ENCODE peak calls at places on chromosomes 16 and 17, in nine cellular contexts. E is lung microvascular endothelial cell; K is mammary epithelial cell; T is NCI-H2081; C is AG08395; J is heart right ventricle; X is stimulated activated CD4-positive, alpha-beta T cell treated with anti-CD3 and anti-CD28 coated beads, Interleukin-1b, Interleukin-23, amount 100 ng/mL, for 48 hours; S is EL; Q is mesenteric fat pad. G is an unnamed sample.

GRCh38 chr16:57422026-57422944 is 17.7 kb downstream of the CCL17 start:
- DNase-seq in E (peak), K (peak), T (no peak), C (peak), J (no peak), X (no peak), S (peak), Q (no peak), G (peak)

GRCh38 chr17:21166599-21167265 is 40.0 kb downstream of the DHRS7B start:
- DNase-seq in E (no peak), K (no peak), T (no peak), C (peak), J (no peak), X (no peak), S (no peak), Q (no peak), G (no peak)

GRCh38 chr16:4015275-4015990 is 100.8 kb downstream of the ADCY9 start:
- DNase-seq in E (peak), K (no peak), T (no peak), C (no peak), J (no peak), X (no peak), S (no peak), Q (no peak), G (no peak)

GRCh38 chr16:89143201-89143741 is 28.3 kb upstream of the CDH15 start:
- DNase-seq in E (no peak), K (no peak), T (no peak), C (no peak), J (no peak), X (no peak), S (no peak), Q (no peak), G (no peak)

GRCh38 chr17:32268734-32269288 is 3.2 kb downstream of the RHBDL3 start:
- DNase-seq in E (no peak), K (no peak), T (no peak), C (no peak), J (no peak), X (no peak), S (no peak), Q (no peak), G (no peak)

GRCh38 chr17:28133562-28133970 is 91.1 kb downstream of the NLK start:
- DNase-seq in E (peak), K (peak), T (no peak), C (peak), J (no peak), X (no peak), S (peak), Q (no peak), G (no peak)

GRCh38 chr17:57679906-57680695 is 65.0 kb downstream of the CCDC182 start:
- DNase-seq in E (no peak), K (no peak), T (no peak), C (no peak), J (no peak), X (no peak), S (no peak), Q (no peak), G (no peak)

GRCh38 chr17:7969434-7969833 is 33.0 kb upstream of the GUCY2D start:
- DNase-seq in E (no peak), K (no peak), T (no peak), C (no peak), J (no peak), X (no peak), S (no peak), Q (no peak), G (no peak)

GRCh38 chr16:85137323-85138072 is 25.2 kb upstream of the CIBAR2 start:
- DNase-seq in E (peak), K (no peak), T (no peak), C (peak), J (peak), X (no peak), S (peak), Q (peak), G (peak)

GRCh38 chr17:17921192-17922082 is 50.8 kb downstream of the TOM1L2 start:
- DNase-seq in E (peak), K (peak), T (no peak), C (peak), J (no peak), X (no peak), S (peak), Q (peak), G (peak)

GRCh38 chr16:84105286-84105815 is 11.4 kb downstream of the MBTPS1 start:
- DNase-seq in E (no peak), K (no peak), T (no peak), C (no peak), J (no peak), X (no peak), S (no peak), Q (no peak), G (no peak)

GRCh38 chr16:15907863-15908478 is 19.6 kb upstream of the CEP20 start:
- DNase-seq in E (peak), K (peak), T (no peak), C (no peak), J (no peak), X (peak), S (peak), Q (peak), G (no peak)

GRCh38 chr17:41635121-41636097 is 11.0 kb upstream of the KRT17 start:
- DNase-seq in E (no peak), K (no peak), T (no peak), C (peak), J (peak), X (no peak), S (no peak), Q (no peak), G (peak)

GRCh38 chr17:82201498-82201910 is 11.1 kb downstream of the CCDC57 start:
- DNase-seq in E (no peak), K (no peak), T (peak), C (no peak), J (no peak), X (no peak), S (no peak), Q (no peak), G (no peak)

GRCh38 chr17:77890771-77891170 is 67.7 kb upstream of the TNRC6C start:
- DNase-seq in E (no peak), K (no peak), T (no peak), C (no peak), J (peak), X (no peak), S (no peak), Q (no peak), G (no peak)

GRCh38 chr17:41689497-41690299 is 1.0 kb downstream of the EIF1 start:
- DNase-seq in E (peak), K (peak), T (peak), C (no peak), J (no peak), X (peak), S (peak), Q (no peak), G (no peak)

GRCh38 chr17:67439269-67439668 is 62.2 kb downstream of the PITPNC1 start:
- DNase-seq in E (no peak), K (no peak), T (no peak), C (no peak), J (no peak), X (no peak), S (no peak), Q (no peak), G (no peak)

GRCh38 chr16:10594312-10594950 is 14.0 kb upstream of the EMP2 start:
- DNase-seq in E (no peak), K (peak), T (no peak), C (no peak), J (no peak), X (no peak), S (no peak), Q (no peak), G (no peak)

GRCh38 chr16:22262460-22262859 is 34.7 kb upstream of the POLR3E start:
- DNase-seq in E (peak), K (no peak), T (no peak), C (no peak), J (no peak), X (no peak), S (peak), Q (no peak), G (no peak)

GRCh38 chr17:9985622-9986021 is 80.6 kb upstream of the RCVRN start:
- DNase-seq in E (no peak), K (no peak), T (no peak), C (no peak), J (no peak), X (no peak), S (no peak), Q (no peak), G (no peak)

GRCh38 chr16:81181013-81181720 is 57.3 kb upstream of the BCO1 start:
- DNase-seq in E (peak), K (peak), T (no peak), C (peak), J (peak), X (no peak), S (peak), Q (no peak), G (peak)

GRCh38 chr16:66408181-66409048 is 18.7 kb upstream of the BEAN1 start:
- DNase-seq in E (peak), K (peak), T (no peak), C (peak), J (no peak), X (peak), S (peak), Q (no peak), G (no peak)

GRCh38 chr17:9244066-9245052 is 223.0 kb downstream of the NTN1 start:
- DNase-seq in E (no peak), K (no peak), T (no peak), C (peak), J (no peak), X (no peak), S (no peak), Q (no peak), G (no peak)

GRCh38 chr16:87506423-87507350 is 13.9 kb upstream of the ZCCHC14 start:
- DNase-seq in E (no peak), K (no peak), T (no peak), C (no peak), J (no peak), X (no peak), S (no peak), Q (no peak), G (no peak)

GRCh38 chr17:45777388-45777787 is 6.7 kb upstream of the CRHR1 start:
- DNase-seq in E (no peak), K (no peak), T (no peak), C (no peak), J (no peak), X (no peak), S (no peak), Q (no peak), G (no peak)

GRCh38 chr16:66489385-66489784 is 60.5 kb downstream of the TK2 start:
- DNase-seq in E (no peak), K (no peak), T (no peak), C (no peak), J (no peak), X (no peak), S (no peak), Q (no peak), G (peak)

GRCh38 chr17:64148699-64149098 is 18.8 kb upstream of the ERN1 start:
- DNase-seq in E (no peak), K (peak), T (no peak), C (peak), J (no peak), X (no peak), S (peak), Q (no peak), G (no peak)

GRCh38 chr16:54636221-54636793 is 294.4 kb upstream of the IRX5 start:
- DNase-seq in E (peak), K (no peak), T (no peak), C (no peak), J (no peak), X (no peak), S (no peak), Q (no peak), G (no peak)

GRCh38 chr16:57941016-57941656 is 29.8 kb downstream of the CNGB1 start:
- DNase-seq in E (peak), K (peak), T (peak), C (peak), J (peak), X (no peak), S (no peak), Q (no peak), G (no peak)

G was measured in sciatic nerve.